ENCODE peak calls at places on chromosomes 11 and 22, in nine cellular contexts. D is endothelial cell of umbilical vein, K is sigmoid colon, H is GM23338, V is HL-60, F is spleen, R is HCT116, M is transverse colon, Y is stomach. L is an unnamed sample.

GRCh38 chr11:111602865-111603632 is 800 bp downstream of the SIK2 start:
- DNase-seq in H (peak), F (no peak), K (peak), D (no peak), V (peak), Y (peak), R (no peak), M (peak), L (peak)

GRCh38 chr22:20802922-20803553 is 29.1 kb downstream of the SERPIND1 start:
- DNase-seq in R (no peak), V (no peak), Y (no peak), H (no peak), F (no peak), D (no peak), K (no peak), M (no peak), L (no peak)

GRCh38 chr11:120556841-120557240 is 45.3 kb downstream of the GRIK4 start:
- DNase-seq in H (no peak), K (no peak), Y (no peak), D (no peak), R (no peak), M (no peak), F (peak), V (no peak), L (no peak)

GRCh38 chr11:70048279-70049024 is 29.7 kb upstream of the ANO1 start:
- DNase-seq in M (peak), H (peak), Y (no peak), V (no peak), F (no peak), D (no peak), R (peak), K (no peak), L (no peak)

GRCh38 chr11:83543918-83544491 is 257.8 kb upstream of the CCDC90B start:
- DNase-seq in R (no peak), H (no peak), F (no peak), V (no peak), Y (no peak), K (no peak), M (no peak), D (no peak), L (no peak)

GRCh38 chr22:36816338-36816634 is 549 bp downstream of the PVALB start:
- DNase-seq in R (no peak), F (no peak), Y (no peak), M (no peak), K (no peak), V (no peak), H (peak), D (no peak), L (no peak)

GRCh38 chr11:61503135-61503770 is 5.3 kb upstream of the LRRC10B start:
- DNase-seq in H (no peak), F (no peak), M (no peak), D (no peak), K (no peak), V (peak), Y (no peak), R (no peak), L (no peak)

GRCh38 chr11:20355221-20356219 is 8.0 kb upstream of the HTATIP2 start:
- DNase-seq in Y (peak), M (peak), H (peak), V (peak), D (peak), R (peak), K (no peak), F (no peak), L (no peak)

GRCh38 chr11:47107709-47108108 is 69.0 kb downstream of the ARFGAP2 start:
- DNase-seq in H (no peak), F (no peak), D (no peak), K (no peak), M (no peak), V (no peak), R (no peak), Y (no peak), L (no peak)

GRCh38 chr22:22897036-22897435 is 9.4 kb downstream of the IGLL5 start:
- DNase-seq in R (no peak), V (no peak), Y (no peak), M (no peak), H (no peak), K (peak), F (peak), D (no peak), L (no peak)

GRCh38 chr11:64088159-64089026 is 52.7 kb downstream of the FLRT1 start:
- DNase-seq in D (no peak), H (peak), F (no peak), K (no peak), R (peak), M (no peak), V (no peak), Y (no peak), L (no peak)

GRCh38 chr11:65927904-65928397 is 8.7 kb downstream of the DRAP1 start:
- DNase-seq in K (no peak), V (peak), R (no peak), M (peak), F (peak), D (no peak), H (no peak), Y (peak), L (peak)

GRCh38 chr11:128882451-128882850 is 8.7 kb upstream of the KCNJ5 start:
- DNase-seq in R (no peak), Y (no peak), F (no peak), M (no peak), K (no peak), V (no peak), H (no peak), D (no peak), L (no peak)

GRCh38 chr22:30005213-30005857 is 74.9 kb upstream of the HORMAD2 start:
- DNase-seq in D (peak), K (peak), Y (peak), R (peak), F (no peak), H (peak), V (peak), M (peak), L (no peak)

GRCh38 chr22:30002861-30003489 is 77.3 kb upstream of the HORMAD2 start:
- DNase-seq in Y (no peak), H (no peak), R (no peak), D (no peak), K (no peak), V (no peak), M (peak), F (no peak), L (no peak)

GRCh38 chr22:30001459-30001858 is 78.8 kb upstream of the HORMAD2 start:
- DNase-seq in D (no peak), V (no peak), R (no peak), K (no peak), F (no peak), Y (no peak), H (no peak), M (no peak), L (no peak)

GRCh38 chr22:30004689-30005088 is 75.6 kb upstream of the HORMAD2 start:
- DNase-seq in M (no peak), F (no peak), Y (no peak), V (no peak), H (no peak), R (no peak), K (no peak), D (peak), L (no peak)

DNA sequence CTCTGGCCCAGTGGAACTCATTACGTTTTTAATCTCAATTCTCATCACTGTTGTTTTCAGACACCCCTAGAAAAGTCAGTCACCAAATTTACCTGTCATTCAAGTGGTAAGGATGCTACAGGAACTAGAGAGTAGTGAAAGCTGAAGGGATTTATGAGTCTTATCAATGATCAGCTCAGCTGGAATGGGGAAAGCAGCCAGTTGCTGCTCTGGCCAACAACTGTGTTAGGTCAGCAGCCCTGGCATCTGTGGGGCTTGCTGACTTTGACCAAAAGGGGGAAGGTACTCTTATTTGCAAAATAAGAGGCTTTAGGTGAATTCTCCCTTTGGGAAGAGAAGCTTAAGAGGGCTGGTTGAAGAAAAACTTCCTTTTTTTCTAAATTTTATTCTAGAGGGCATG is 76.2 kb upstream of the HORMAD2 start:
- DNase-seq in M (no peak), H (no peak), Y (no peak), R (no peak), K (no peak), V (no peak), D (no peak), F (no peak), L (no peak)
- TF ChIP-seq POLR2AphosphoS5 in M (no peak), H (no peak), Y (no peak), R (no peak), K (no peak), V (no peak), D (no peak), F (no peak), L (no peak)

DNA sequence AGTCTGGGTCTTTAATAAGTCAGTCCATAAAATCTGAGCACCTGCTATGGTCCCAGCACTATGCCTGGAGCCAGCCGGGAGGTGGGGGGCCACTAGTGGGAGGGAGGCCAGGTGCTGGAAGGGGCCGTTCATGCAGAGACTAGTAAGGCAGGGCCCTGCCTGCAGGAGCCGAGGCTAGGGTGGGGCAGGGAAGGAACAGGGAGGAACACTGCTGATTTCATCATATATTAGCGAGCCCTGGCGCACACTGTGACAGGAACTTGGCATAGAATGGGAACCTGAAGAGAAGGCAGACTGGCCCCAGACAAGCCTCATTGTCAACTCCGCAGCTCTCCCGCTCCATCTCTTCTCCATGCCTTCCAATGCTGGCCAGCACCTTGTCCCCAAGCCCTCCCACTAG is 7.1 kb downstream of the VSIG10L2 start:
- DNase-seq in H (no peak), Y (peak), F (peak), R (no peak), D (no peak), M (peak), V (no peak), K (peak), L (no peak)
- TF ChIP-seq POLR2AphosphoS5 in H (no peak), Y (no peak), F (no peak), R (no peak), D (no peak), M (no peak), V (no peak), K (peak), L (no peak)

GRCh38 chr11:86116996-86117705 is 48.3 kb upstream of the PICALM start:
- DNase-seq in F (no peak), M (no peak), R (no peak), Y (no peak), K (no peak), D (no peak), V (no peak), H (no peak), L (no peak)

GRCh38 chr11:86115542-86116385 is 46.9 kb upstream of the PICALM start:
- DNase-seq in K (no peak), F (no peak), Y (no peak), H (no peak), D (no peak), M (no peak), V (no peak), R (no peak), L (no peak)

GRCh38 chr11:86118201-86118600 is 49.3 kb upstream of the PICALM start:
- DNase-seq in H (no peak), R (no peak), D (no peak), M (no peak), Y (no peak), F (no peak), K (no peak), V (no peak), L (no peak)

GRCh38 chr11:86117706-86118050 is 48.8 kb upstream of the PICALM start:
- DNase-seq in V (no peak), R (no peak), K (no peak), M (no peak), D (no peak), Y (no peak), F (no peak), H (no peak), L (no peak)

DNA sequence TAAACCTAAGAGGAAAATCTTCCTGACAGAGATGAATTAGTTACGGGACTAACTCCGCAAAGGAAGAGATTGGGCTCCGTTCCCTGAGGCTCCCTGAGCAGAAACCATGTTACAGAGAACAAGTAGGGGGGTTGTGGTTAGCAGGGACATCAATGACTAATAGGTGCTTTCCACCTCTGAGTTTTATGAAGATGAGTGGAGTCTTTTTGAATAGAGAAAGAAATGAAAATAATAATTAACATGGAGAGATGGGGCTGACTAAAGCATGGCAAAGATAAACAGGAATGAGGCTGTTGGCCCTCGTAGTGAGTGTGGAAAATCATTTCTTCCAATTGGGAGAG is 47.5 kb upstream of the PICALM start:
- DNase-seq in V (no peak), Y (no peak), R (no peak), D (no peak), F (no peak), H (no peak), M (no peak), K (no peak), L (peak)
- TF ChIP-seq POLR2AphosphoS5 in V (no peak), Y (no peak), R (no peak), D (no peak), F (no peak), H (no peak), M (no peak), K (peak), L (peak)

GRCh38 chr11:35487532-35488078 is 37.8 kb downstream of the PAMR1 start:
- DNase-seq in F (no peak), D (peak), M (no peak), Y (no peak), K (no peak), H (peak), R (peak), V (no peak), L (no peak)

GRCh38 chr11:35484435-35484834 is 41.0 kb downstream of the PAMR1 start:
- DNase-seq in D (no peak), K (no peak), M (no peak), R (no peak), Y (no peak), H (no peak), F (no peak), V (no peak), L (no peak)

GRCh38 chr11:35486934-35487333 is 38.5 kb downstream of the PAMR1 start:
- DNase-seq in D (no peak), F (no peak), V (no peak), M (no peak), Y (peak), R (no peak), K (no peak), H (no peak), L (no peak)

GRCh38 chr11:35486446-35486845 is 39.0 kb downstream of the PAMR1 start:
- DNase-seq in K (no peak), M (no peak), R (peak), F (no peak), D (no peak), V (no peak), H (no peak), Y (no peak), L (no peak)

DNA sequence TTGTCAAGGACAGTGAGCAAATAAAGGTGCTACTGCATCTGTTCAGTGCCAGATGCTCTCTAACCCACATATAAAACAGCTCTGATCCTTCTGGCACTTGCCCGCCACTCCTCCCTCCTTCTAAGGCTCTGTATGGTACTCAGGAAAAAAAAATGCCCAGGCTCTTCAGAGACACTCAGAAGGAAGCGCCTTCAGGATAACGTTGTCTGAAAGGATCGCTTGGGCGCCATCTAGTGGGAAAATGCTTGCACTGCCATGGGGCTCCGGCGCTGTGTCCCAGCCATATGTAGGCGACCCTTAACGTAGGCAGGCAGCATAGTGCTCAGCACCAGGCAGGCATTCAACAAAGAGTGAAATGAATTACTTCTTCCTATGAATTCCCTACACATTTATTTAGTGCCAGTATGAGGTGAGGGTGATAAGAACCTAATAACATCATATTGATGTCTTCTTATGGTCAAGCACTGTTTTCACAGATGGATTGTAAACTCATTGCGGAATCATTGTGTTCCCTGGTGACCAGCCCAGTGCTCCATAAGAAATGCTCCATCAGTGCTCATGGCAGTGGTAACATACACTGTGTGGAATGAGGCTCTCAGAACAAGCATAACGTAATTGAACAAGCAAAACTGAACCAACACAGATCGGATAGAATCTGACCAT is 39.6 kb downstream of the PAMR1 start:
- DNase-seq in R (peak), D (peak), H (peak), M (peak), Y (peak), K (peak), V (peak), F (peak), L (peak)
- TF ChIP-seq POLR2AphosphoS5 in R (no peak), D (no peak), H (no peak), M (no peak), Y (no peak), K (no peak), V (no peak), F (no peak), L (no peak)

GRCh38 chr22:32662587-32662915 is 139.0 kb upstream of the TIMP3 start:
- DNase-seq in F (no peak), M (no peak), V (no peak), K (no peak), D (no peak), Y (no peak), H (no peak), R (no peak), L (no peak)

GRCh38 chr22:32672542-32672941 is 129.0 kb upstream of the TIMP3 start:
- DNase-seq in Y (no peak), H (no peak), D (no peak), F (no peak), V (no peak), R (no peak), K (no peak), M (no peak), L (no peak)

GRCh38 chr22:32665676-32666075 is 135.8 kb upstream of the TIMP3 start:
- DNase-seq in Y (no peak), M (no peak), K (no peak), F (no peak), H (no peak), R (no peak), V (no peak), D (no peak), L (no peak)

GRCh38 chr22:32668254-32669094 is 133.0 kb upstream of the TIMP3 start:
- DNase-seq in F (no peak), D (no peak), R (no peak), M (no peak), V (no peak), K (no peak), H (no peak), Y (no peak), L (no peak)
- TF ChIP-seq POLR2AphosphoS5 in F (no peak), D (no peak), R (no peak), M (no peak), V (no peak), K (no peak), H (no peak), Y (no peak), L (no peak)

GRCh38 chr22:17922925-17923898 is 101.1 kb downstream of the MICAL3 start:
- DNase-seq in D (peak), H (no peak), M (no peak), R (no peak), F (no peak), Y (no peak), V (no peak), K (no peak), L (no peak)

GRCh38 chr22:17924735-17925727 is 99.3 kb downstream of the MICAL3 start:
- DNase-seq in M (no peak), D (peak), K (no peak), F (no peak), V (no peak), H (no peak), Y (peak), R (no peak), L (no peak)

GRCh38 chr22:17926516-17926915 is 97.8 kb downstream of the MICAL3 start:
- DNase-seq in D (no peak), F (no peak), M (no peak), V (no peak), K (no peak), H (no peak), R (no peak), Y (peak), L (no peak)

GRCh38 chr22:17921871-17922821 is 102.2 kb downstream of the MICAL3 start:
- DNase-seq in H (peak), F (no peak), M (peak), R (no peak), V (no peak), Y (no peak), D (no peak), K (no peak), L (no peak)

GRCh38 chr22:17924076-17924475 is 100.3 kb downstream of the MICAL3 start:
- DNase-seq in Y (no peak), F (no peak), R (no peak), K (no peak), V (no peak), M (no peak), H (no peak), D (no peak), L (no peak)
- TF ChIP-seq POLR2AphosphoS5 in Y (no peak), F (no peak), R (no peak), K (no peak), V (no peak), M (no peak), H (no peak), D (no peak), L (no peak)

GRCh38 chr11:118608268-118609214 is 1.1 kb downstream of the PHLDB1 start:
- DNase-seq in F (peak), H (no peak), D (peak), R (no peak), K (peak), Y (peak), M (peak), V (peak), L (no peak)
- TF ChIP-seq POLR2AphosphoS5 in F (peak), H (no peak), D (peak), R (no peak), K (peak), Y (peak), M (peak), V (no peak), L (no peak)

DNA sequence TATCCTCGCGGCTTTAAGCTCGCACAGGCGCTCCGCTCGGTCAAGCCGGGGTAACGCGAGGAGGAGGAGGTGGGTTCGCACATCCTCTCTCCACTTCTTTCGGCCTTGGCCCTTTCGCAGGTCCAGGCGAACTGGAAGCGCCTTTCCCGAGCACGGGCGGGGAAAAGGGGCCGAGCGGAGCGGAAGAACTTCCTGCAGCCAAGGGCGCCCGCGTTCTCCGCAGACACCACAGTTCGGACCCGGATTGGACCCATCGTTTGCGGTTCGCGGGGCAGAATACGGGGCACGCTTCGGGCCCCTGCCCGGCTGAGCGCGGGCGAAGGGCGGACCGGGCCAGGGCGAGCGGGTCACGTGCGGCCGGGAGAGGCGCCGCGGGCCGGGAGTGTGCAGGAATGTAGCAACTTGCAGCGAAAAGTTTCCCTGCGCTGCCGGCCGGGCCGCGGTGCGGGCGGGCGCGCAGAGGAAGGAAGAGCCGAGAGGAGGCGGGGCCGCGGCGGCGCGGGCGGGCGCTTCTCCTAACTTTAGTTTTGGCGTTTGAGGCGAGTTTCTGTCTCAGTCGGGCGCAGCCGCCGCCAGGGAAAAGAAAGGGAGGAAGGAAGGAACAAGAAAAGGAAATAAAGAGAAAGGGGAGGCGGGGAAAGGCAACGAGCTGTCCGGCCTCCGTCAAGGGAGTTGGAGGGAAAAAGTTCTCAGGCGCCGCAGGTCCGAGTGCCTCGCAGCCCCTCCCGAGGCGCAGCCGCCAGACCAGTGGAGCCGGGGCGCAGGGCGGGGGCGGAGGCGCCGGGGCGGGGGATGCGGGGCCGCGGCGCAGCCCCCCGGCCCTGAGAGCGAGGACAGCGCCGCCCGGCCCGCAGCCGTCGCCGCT is at the start of gene YAP1:
- DNase-seq in F (peak), H (peak), Y (peak), D (peak), R (peak), V (peak), M (peak), K (peak), L (peak)
- TF ChIP-seq POLR2AphosphoS5 in F (peak), H (peak), Y (peak), D (peak), R (peak), V (no peak), M (peak), K (peak), L (no peak)